ENCODE peak calls at places on chromosomes 2 and 18, in ten cellular contexts. X is activated CD4-positive, alpha-beta T cell treated with anti-CD3 and anti-CD28 coated beads for 48 hours; B is astrocyte of the spinal cord; O is mucosa of descending colon; P is memory B cell; T is HEK293T; L is HFFc6; A is bronchial epithelial cell; U is CD8-positive, alpha-beta memory T cell; W is NCI-H2029 treated with DMSO at 0.1 percent for 48 hours. V is an unnamed sample.

GRCh38 chr2:59827677-59828076 is 725.8 kb downstream of the BCL11A start:
- DNase-seq in X (no peak), B (no peak), O (no peak), P (no peak), T (no peak), L (no peak), A (no peak), U (no peak), W (no peak), V (no peak)

GRCh38 chr2:2591542-2591940 is 260.5 kb upstream of the MYT1L start:
- DNase-seq in X (no peak), B (no peak), O (no peak), P (no peak), T (no peak), L (no peak), A (no peak), U (no peak), W (no peak), V (no peak)

GRCh38 chr2:172937884-172938712 is 137.5 kb upstream of the MAP3K20 start:
- DNase-seq in X (no peak), B (no peak), O (no peak), P (no peak), T (no peak), L (no peak), A (no peak), U (no peak), W (no peak), V (no peak)

GRCh38 chr2:55338268-55338667 is 69.2 kb upstream of the MTIF2 start:
- DNase-seq in X (no peak), B (no peak), O (no peak), P (no peak), T (no peak), L (no peak), A (no peak), U (no peak), W (no peak), V (no peak)

GRCh38 chr2:242032780-242033656 is 163.5 kb downstream of the RTP5 start:
- DNase-seq in X (no peak), B (no peak), O (no peak), P (no peak), T (no peak), L (no peak), A (no peak), U (no peak), W (no peak), V (no peak)

GRCh38 chr2:11758187-11758586 is 11.8 kb downstream of the LPIN1 start:
- DNase-seq in X (no peak), B (no peak), O (no peak), P (no peak), T (no peak), L (no peak), A (no peak), U (no peak), W (no peak), V (no peak)

GRCh38 chr2:163319006-163319405 is 416.8 kb downstream of the FIGN start:
- DNase-seq in X (no peak), B (peak), O (no peak), P (no peak), T (no peak), L (no peak), A (peak), U (no peak), W (no peak), V (no peak)

GRCh38 chr2:9430316-9431293 is 7.2 kb downstream of the CPSF3 start:
- DNase-seq in X (no peak), B (peak), O (no peak), P (no peak), T (no peak), L (peak), A (peak), U (no peak), W (no peak), V (no peak)

GRCh38 chr18:3067213-3068118 is 54.5 kb upstream of the LPIN2 start:
- DNase-seq in X (no peak), B (no peak), O (no peak), P (no peak), T (no peak), L (no peak), A (no peak), U (peak), W (no peak), V (no peak)

GRCh38 chr2:12797815-12798214 is 81.1 kb downstream of the TRIB2 start:
- DNase-seq in X (no peak), B (peak), O (no peak), P (no peak), T (no peak), L (peak), A (peak), U (no peak), W (no peak), V (no peak)

GRCh38 chr2:46171441-46171953 is 125.7 kb upstream of the EPAS1 start:
- DNase-seq in X (no peak), B (peak), O (no peak), P (no peak), T (no peak), L (peak), A (peak), U (no peak), W (no peak), V (no peak)

GRCh38 chr2:60899230-60899891 is 18.0 kb downstream of the REL start:
- DNase-seq in X (peak), B (no peak), O (no peak), P (no peak), T (no peak), L (no peak), A (no peak), U (no peak), W (no peak), V (no peak)

GRCh38 chr18:47809420-47809819 is 121.0 kb downstream of the SMAD2 start:
- DNase-seq in X (no peak), B (no peak), O (no peak), P (no peak), T (no peak), L (no peak), A (no peak), U (no peak), W (no peak), V (peak)